ENCODE peak calls at places on chromosomes 7 and 10, in five cellular contexts. K is natural killer cell, A is sigmoid colon, B is WERI-Rb-1, T is upper lobe of left lung. W is an unnamed sample.

GRCh38 chr7:123039269-123039668 is 43.8 kb upstream of the TAS2R16 start:
- DNase-seq in K (no peak), A (no peak), B (no peak), T (no peak), W (no peak)

GRCh38 chr10:78936412-78937342 is 132.1 kb upstream of the ZMIZ1 start:
- DNase-seq in K (no peak), A (no peak), B (no peak), T (no peak), W (no peak)

GRCh38 chr10:127148933-127149220 is 47.5 kb downstream of the INSYN2A start:
- DNase-seq in K (no peak), A (no peak), B (no peak), T (no peak), W (peak; percentile 80)

GRCh38 chr7:47100815-47101435 is 481.0 kb downstream of the TNS3 start:
- DNase-seq in K (no peak), A (no peak), B (peak; percentile 67), T (peak; percentile 74), W (peak; percentile 57)

GRCh38 chr10:28913850-28914249 is 236.5 kb downstream of the BAMBI start:
- DNase-seq in K (no peak), A (no peak), B (no peak), T (no peak), W (no peak)

GRCh38 chr7:149497467-149498261 is at the start of gene ZNF746:
- DNase-seq in K (peak; percentile 79), A (peak; percentile 89), B (peak; percentile 80), T (peak; percentile 92), W (peak; percentile 76)

GRCh38 chr7:1395211-1396070 is 63.8 kb downstream of the MICALL2 start:
- DNase-seq in K (no peak), A (no peak), B (no peak), T (no peak), W (no peak)

GRCh38 chr10:68562666-68563522 is 2.8 kb downstream of the TET1 start:
- DNase-seq in K (no peak), A (no peak), B (no peak), T (no peak), W (peak; percentile 60)

GRCh38 chr7:143455494-143455893 is 12.2 kb downstream of the TAS2R60 start:
- DNase-seq in K (no peak), A (no peak), B (no peak), T (no peak), W (no peak)

GRCh38 chr7:115748123-115748738 is 282.3 kb downstream of the TFEC start:
- DNase-seq in K (no peak), A (no peak), B (peak; percentile 18), T (no peak), W (peak; percentile 3)

GRCh38 chr7:155815332-155816191 is 3.3 kb upstream of the SHH start:
- DNase-seq in K (no peak), A (no peak), B (peak; percentile 53), T (peak; percentile 70), W (peak; percentile 33)

GRCh38 chr10:35251373-35252100 is 84.8 kb upstream of the CCNY start:
- DNase-seq in K (no peak), A (no peak), B (no peak), T (no peak), W (no peak)

GRCh38 chr10:68560201-68560915 is at the start of gene TET1:
- DNase-seq in K (no peak), A (peak; percentile 79), B (peak; percentile 84), T (peak; percentile 23), W (no peak)

GRCh38 chr7:30116771-30117170 is 18.0 kb upstream of the MTURN start:
- DNase-seq in K (no peak), A (no peak), B (no peak), T (no peak), W (no peak)

GRCh38 chr7:32279500-32279899 is 209.3 kb upstream of the PDE1C start:
- DNase-seq in K (no peak), A (no peak), B (no peak), T (no peak), W (no peak)

GRCh38 chr10:132361581-132362101 is 29.6 kb downstream of the LRRC27 start:
- DNase-seq in K (no peak), A (peak; percentile 51), B (no peak), T (peak; percentile 8), W (no peak)

GRCh38 chr7:118288098-118288497 is 63.6 kb downstream of the ANKRD7 start:
- DNase-seq in K (no peak), A (no peak), B (no peak), T (no peak), W (peak; percentile 38)

GRCh38 chr10:84388148-84388547 is 59.8 kb downstream of the CCSER2 start:
- DNase-seq in K (no peak), A (no peak), B (no peak), T (no peak), W (no peak)

GRCh38 chr7:33428415-33428814 is 299.1 kb downstream of the BBS9 start:
- DNase-seq in K (no peak), A (no peak), B (no peak), T (no peak), W (no peak)

GRCh38 chr10:77520995-77521394 is 116.6 kb downstream of the KCNMA1 start:
- DNase-seq in K (no peak), A (no peak), B (no peak), T (no peak), W (no peak)

GRCh38 chr10:22655312-22655973 is 58.9 kb downstream of the PIP4K2A start:
- DNase-seq in K (no peak), A (no peak), B (no peak), T (no peak), W (peak; percentile 52)

GRCh38 chr7:139730746-139731612 is 46.8 kb downstream of the HIPK2 start:
- DNase-seq in K (no peak), A (no peak), B (no peak), T (peak; percentile 69), W (peak; percentile 86)

GRCh38 chr7:93949468-93949867 is 27.9 kb downstream of the GNG11 start:
- DNase-seq in K (no peak), A (no peak), B (no peak), T (no peak), W (peak; percentile 85)

GRCh38 chr7:11702938-11703337 is 129.1 kb downstream of the THSD7A start:
- DNase-seq in K (no peak), A (no peak), B (no peak), T (peak; percentile 73), W (no peak)

GRCh38 chr10:77264107-77264506 is 373.5 kb downstream of the KCNMA1 start:
- DNase-seq in K (no peak), A (no peak), B (no peak), T (no peak), W (no peak)

GRCh38 chr7:146892151-146892550 is 775.5 kb downstream of the CNTNAP2 start:
- DNase-seq in K (no peak), A (no peak), B (no peak), T (no peak), W (no peak)

GRCh38 chr7:24995466-24995865 is 15.5 kb upstream of the OSBPL3 start:
- DNase-seq in K (no peak), A (no peak), B (no peak), T (no peak), W (no peak)

GRCh38 chr7:95540366-95540765 is 54.6 kb downstream of the ASB4 start:
- DNase-seq in K (no peak), A (no peak), B (no peak), T (no peak), W (no peak)

GRCh38 chr7:76296743-76297740 is 5.4 kb upstream of the HSPB1 start:
- DNase-seq in K (no peak), A (peak; percentile 89), B (no peak), T (peak; percentile 92), W (peak; percentile 66)

GRCh38 chr10:43785252-43785651 is 136.6 kb upstream of the ZNF32 start:
- DNase-seq in K (no peak), A (no peak), B (no peak), T (no peak), W (no peak)

GRCh38 chr10:51489009-51489408 is 210.4 kb downstream of the CSTF2T start:
- DNase-seq in K (no peak), A (no peak), B (no peak), T (no peak), W (no peak)

GRCh38 chr7:155965010-155965409 is 152.7 kb upstream of the SHH start:
- DNase-seq in K (no peak), A (peak; percentile 25), B (no peak), T (no peak), W (peak; percentile 35)

GRCh38 chr7:4837041-4837813 is 24.6 kb downstream of the PAPOLB start:
- DNase-seq in K (no peak), A (peak; percentile 52), B (peak; percentile 62), T (no peak), W (no peak)

GRCh38 chr10:26534384-26534783 is 96.2 kb downstream of the APBB1IP start:
- DNase-seq in K (no peak), A (no peak), B (no peak), T (no peak), W (no peak)

GRCh38 chr7:81743201-81743600 is 26.6 kb downstream of the HGF start:
- DNase-seq in K (no peak), A (no peak), B (no peak), T (no peak), W (no peak)

DNA sequence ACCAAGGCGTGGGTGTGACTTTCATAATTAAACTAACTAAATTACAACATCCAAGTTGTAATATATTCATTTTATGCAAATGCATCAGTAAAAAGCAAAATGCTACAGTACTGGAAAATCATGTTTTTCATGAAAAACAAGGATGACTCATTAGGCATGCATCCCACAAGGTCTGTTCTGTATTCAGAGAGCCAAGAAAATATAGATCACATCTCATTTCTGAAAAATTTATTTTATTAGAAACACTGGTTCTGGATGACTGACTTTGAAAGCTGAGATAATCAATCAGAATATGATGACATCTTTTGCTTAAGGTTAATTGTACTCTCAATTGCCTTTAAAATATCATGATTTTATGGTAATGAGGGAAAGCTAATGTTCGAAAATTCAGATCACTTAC is 248.8 kb upstream of the SMIM30 start:
- DNase-seq in K (no peak), A (no peak), B (no peak), T (no peak), W (no peak)
- TF ChIP-seq CTCF in K (no peak), A (no peak), B (no peak), T (no peak), W (no peak)

GRCh38 chr7:22550514-22551010 is 50.6 kb upstream of the STEAP1B start:
- DNase-seq in K (no peak), A (no peak), B (no peak), T (no peak), W (no peak)

GRCh38 chr7:22549051-22549450 is 49.1 kb upstream of the STEAP1B start:
- DNase-seq in K (no peak), A (peak; percentile 17), B (no peak), T (no peak), W (no peak)

GRCh38 chr7:22546769-22547168 is 46.8 kb upstream of the STEAP1B start:
- DNase-seq in K (no peak), A (no peak), B (no peak), T (no peak), W (no peak)

GRCh38 chr7:22549667-22550513 is 49.9 kb upstream of the STEAP1B start:
- DNase-seq in K (no peak), A (peak; percentile 61), B (peak; percentile 75), T (peak; percentile 71), W (peak; percentile 17)

GRCh38 chr7:22548313-22548712 is 48.3 kb upstream of the STEAP1B start:
- DNase-seq in K (no peak), A (no peak), B (no peak), T (no peak), W (no peak)
- TF ChIP-seq CTCF in K (no peak), A (no peak), B (no peak), T (no peak), W (no peak)

GRCh38 chr7:13117103-13117502 is 429.7 kb downstream of the ARL4A start:
- DNase-seq in K (no peak), A (no peak), B (no peak), T (no peak), W (peak; percentile 35)
- TF ChIP-seq CTCF in K (no peak), A (no peak), B (peak; percentile 15), T (no peak), W (peak; percentile 64)

GRCh38 chr10:17237915-17238444 is 9.9 kb downstream of the VIM start:
- DNase-seq in K (no peak), A (no peak), B (no peak), T (no peak), W (no peak)
- TF ChIP-seq CTCF in K (no peak), A (no peak), B (no peak), T (no peak), W (no peak)